ENCODE peak calls at places on chromosome 14, in six cellular contexts. G, K, Q, T, N and J are unnamed samples. For H3K27me3, the result is how much of the 10 kb centered on the place peaks cover.

GRCh38 chr14:47044841-47045240 is 393.3 kb upstream of the RPL10L start:
- DNase-seq in G (no peak), K (peak), Q (peak), T (no peak), N (no peak), J (no peak)

GRCh38 chr14:96255501-96256366 is at the start of gene BDKRB1:
- DNase-seq in G (no peak), K (no peak), Q (peak), T (no peak), N (no peak), J (no peak)

GRCh38 chr14:43003845-43004244 is 1397.2 kb downstream of the LRFN5 start:
- DNase-seq in G (no peak), K (no peak), Q (no peak), T (no peak), N (no peak), J (no peak)

GRCh38 chr14:72513994-72514659 is 379.8 kb downstream of the DPF3 start:
- DNase-seq in G (no peak), K (peak), Q (peak), T (no peak), N (no peak), J (no peak)

GRCh38 chr14:95601650-95602049 is 66.8 kb downstream of the GLRX5 start:
- DNase-seq in G (no peak), K (no peak), Q (no peak), T (no peak), N (no peak), J (no peak)

GRCh38 chr14:39376671-39377403 is 55.4 kb downstream of the FBXO33 start:
- DNase-seq in G (no peak), K (no peak), Q (no peak), T (no peak), N (no peak), J (no peak)

GRCh38 chr14:31219169-31219568 is 11.6 kb upstream of the HECTD1 start:
- DNase-seq in G (no peak), K (no peak), Q (peak), T (no peak), N (no peak), J (no peak)

GRCh38 chr14:51860836-51861583 is 598 bp downstream of the GNG2 start:
- DNase-seq in G (no peak), K (no peak), Q (peak), T (no peak), N (no peak), J (no peak)

GRCh38 chr14:66380143-66380542 is 106.0 kb upstream of the CCDC196 start:
- DNase-seq in G (no peak), K (no peak), Q (no peak), T (no peak), N (no peak), J (no peak)

GRCh38 chr14:92579244-92579643 is 65.7 kb downstream of the RIN3 start:
- DNase-seq in G (no peak), K (no peak), Q (no peak), T (no peak), N (no peak), J (no peak)

GRCh38 chr14:92694807-92695206 is 53.6 kb downstream of the LGMN start:
- DNase-seq in G (peak), K (no peak), Q (no peak), T (no peak), N (no peak), J (no peak)

GRCh38 chr14:91744068-91744480 is 12.2 kb upstream of the CATSPERB start:
- DNase-seq in G (no peak), K (peak), Q (peak), T (peak), N (no peak), J (no peak)

GRCh38 chr14:95291859-95292542 is 27.7 kb downstream of the CLMN start:
- DNase-seq in G (no peak), K (no peak), Q (peak), T (peak), N (no peak), J (no peak)

GRCh38 chr14:101466456-101467180 is 94.7 kb upstream of the DIO3 start:
- DNase-seq in G (peak), K (no peak), Q (no peak), T (no peak), N (no peak), J (no peak)

GRCh38 chr14:102527255-102528232 is 18.0 kb upstream of the ANKRD9 start:
- DNase-seq in G (peak), K (no peak), Q (peak), T (peak), N (no peak), J (no peak)

GRCh38 chr14:104513641-104514046 is 65.9 kb upstream of the C14orf180 start:
- DNase-seq in G (no peak), K (no peak), Q (no peak), T (no peak), N (no peak), J (no peak)

GRCh38 chr14:95496690-95497241 is 19.7 kb downstream of the SYNE3 start:
- DNase-seq in G (no peak), K (no peak), Q (no peak), T (no peak), N (no peak), J (no peak)

GRCh38 chr14:33477752-33478151 is 473.1 kb downstream of the EGLN3 start:
- DNase-seq in G (no peak), K (no peak), Q (no peak), T (no peak), N (no peak), J (no peak)

GRCh38 chr14:79961197-79961596 is 250.1 kb downstream of the DIO2 start:
- DNase-seq in G (no peak), K (no peak), Q (peak), T (no peak), N (no peak), J (no peak)

GRCh38 chr14:49945448-49946319 is 52.8 kb downstream of the ARF6 start:
- DNase-seq in G (no peak), K (no peak), Q (no peak), T (no peak), N (no peak), J (no peak)

GRCh38 chr14:97458302-97459137 is 661.3 kb downstream of the VRK1 start:
- DNase-seq in G (no peak), K (no peak), Q (no peak), T (peak), N (peak), J (no peak)

GRCh38 chr14:101179691-101180211 is 276.2 kb upstream of the RTL1 start:
- DNase-seq in G (peak), K (no peak), Q (no peak), T (no peak), N (no peak), J (no peak)

GRCh38 chr14:59844414-59844813 is 26.2 kb downstream of the RTN1 start:
- DNase-seq in G (no peak), K (no peak), Q (no peak), T (no peak), N (no peak), J (no peak)

GRCh38 chr14:95222870-95223398 is 65.6 kb upstream of the DICER1 start:
- DNase-seq in G (no peak), K (no peak), Q (no peak), T (no peak), N (no peak), J (no peak)

GRCh38 chr14:89040080-89040437 is 215.6 kb downstream of the TTC8 start:
- DNase-seq in G (no peak), K (no peak), Q (no peak), T (no peak), N (no peak), J (no peak)

GRCh38 chr14:74563233-74563585 is 48.8 kb downstream of the LTBP2 start:
- DNase-seq in G (no peak), K (no peak), Q (peak), T (no peak), N (no peak), J (no peak)

GRCh38 chr14:91728616-91729183 is 3.2 kb downstream of the CATSPERB start:
- DNase-seq in G (no peak), K (no peak), Q (no peak), T (no peak), N (no peak), J (no peak)

GRCh38 chr14:87153901-87154300 is 839.1 kb downstream of the GALC start:
- DNase-seq in G (no peak), K (no peak), Q (no peak), T (no peak), N (no peak), J (no peak)

GRCh38 chr14:87148655-87149054 is 844.3 kb downstream of the GALC start:
- DNase-seq in G (no peak), K (no peak), Q (no peak), T (no peak), N (no peak), J (no peak)

GRCh38 chr14:87153391-87153790 is 839.6 kb downstream of the GALC start:
- DNase-seq in G (no peak), K (no peak), Q (no peak), T (no peak), N (no peak), J (no peak)

GRCh38 chr14:87152701-87153100 is 840.3 kb downstream of the GALC start:
- DNase-seq in G (no peak), K (peak), Q (no peak), T (no peak), N (no peak), J (no peak)

GRCh38 chr14:87149583-87150354 is 843.2 kb downstream of the GALC start:
- DNase-seq in G (no peak), K (no peak), Q (no peak), T (no peak), N (no peak), J (no peak)
- H3K27me3 ChIP-seq in G (under half), K (under half), Q (under half), T (under half), N (under half), J (under half)

GRCh38 chr14:100156776-100157175 is 2.7 kb downstream of the DEGS2 start:
- DNase-seq in G (no peak), K (no peak), Q (no peak), T (no peak), N (no peak), J (no peak)
- H3K27me3 ChIP-seq in G (under half), K (under half), Q (under half), T (under half), N (under half), J (under half)

GRCh38 chr14:68780358-68781160 is 12.3 kb downstream of the ZFP36L1 start:
- DNase-seq in G (peak), K (peak), Q (peak), T (peak), N (no peak), J (no peak)

GRCh38 chr14:68782091-68782981 is 10.5 kb downstream of the ZFP36L1 start:
- DNase-seq in G (no peak), K (no peak), Q (no peak), T (no peak), N (peak), J (no peak)

GRCh38 chr14:68781161-68782021 is 11.5 kb downstream of the ZFP36L1 start:
- DNase-seq in G (no peak), K (peak), Q (no peak), T (peak), N (peak), J (no peak)

GRCh38 chr14:68777644-68778043 is 15.2 kb downstream of the ZFP36L1 start:
- DNase-seq in G (no peak), K (no peak), Q (no peak), T (no peak), N (no peak), J (no peak)

DNA sequence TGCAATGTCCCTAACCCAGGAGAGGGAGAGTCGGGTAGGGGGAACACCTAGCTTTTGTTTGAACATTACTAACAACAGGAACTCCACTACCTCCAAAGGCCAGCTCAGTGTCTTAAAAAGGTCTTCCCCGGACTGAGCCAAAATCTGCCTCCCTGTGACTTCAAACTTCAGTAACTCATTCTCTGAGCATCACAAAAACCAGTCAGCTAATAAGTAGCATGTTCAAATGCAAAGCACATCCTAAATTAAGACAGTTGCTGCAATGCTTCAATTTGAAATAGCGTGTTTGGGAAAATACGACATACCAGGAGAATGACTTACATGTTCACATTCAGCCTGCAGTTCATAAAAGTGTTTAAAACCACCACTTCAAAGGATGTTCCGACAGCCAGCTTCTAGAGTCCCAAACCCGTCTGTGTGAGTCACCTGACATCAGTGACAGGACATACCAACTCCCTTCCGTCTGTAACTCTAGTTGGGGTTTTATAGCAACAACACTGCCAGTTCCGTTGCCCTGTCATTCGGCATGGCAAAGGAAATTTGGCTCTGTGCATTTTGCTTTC is 13.0 kb downstream of the ZFP36L1 start:
- DNase-seq in G (no peak), K (no peak), Q (peak), T (peak), N (peak), J (no peak)
- H3K27me3 ChIP-seq in G (under half), K (under half), Q (under half), T (under half), N (under half), J (under half)

GRCh38 chr14:36430169-36430568 is 89.9 kb downstream of the NKX2-1 start:
- DNase-seq in G (no peak), K (no peak), Q (no peak), T (no peak), N (no peak), J (no peak)

GRCh38 chr14:36426836-36427235 is 93.2 kb downstream of the NKX2-1 start:
- DNase-seq in G (no peak), K (no peak), Q (no peak), T (no peak), N (no peak), J (no peak)

GRCh38 chr14:36429692-36430091 is 90.3 kb downstream of the NKX2-1 start:
- DNase-seq in G (no peak), K (no peak), Q (no peak), T (no peak), N (no peak), J (no peak)

GRCh38 chr14:36428350-36428749 is 91.7 kb downstream of the NKX2-1 start:
- DNase-seq in G (no peak), K (no peak), Q (no peak), T (no peak), N (no peak), J (no peak)

GRCh38 chr14:36430662-36431084 is 89.4 kb downstream of the NKX2-1 start:
- DNase-seq in G (no peak), K (no peak), Q (no peak), T (no peak), N (no peak), J (no peak)
- H3K27me3 ChIP-seq in G (under half), K (half or more), Q (under half), T (under half), N (under half), J (under half)

GRCh38 chr14:56794088-56794556 is 16.2 kb downstream of the OTX2 start:
- DNase-seq in G (no peak), K (peak), Q (no peak), T (no peak), N (no peak), J (no peak)
- H3K27me3 ChIP-seq in G (half or more), K (under half), Q (half or more), T (half or more), N (under half), J (under half)

GRCh38 chr14:28761438-28762289 is 4.9 kb upstream of the FOXG1 start:
- DNase-seq in G (no peak), K (no peak), Q (no peak), T (no peak), N (no peak), J (no peak)
- H3K27me3 ChIP-seq in G (half or more), K (under half), Q (half or more), T (half or more), N (under half), J (under half)

GRCh38 chr14:99824776-99825175 is 31.6 kb downstream of the EML1 start:
- DNase-seq in G (no peak), K (no peak), Q (no peak), T (no peak), N (no peak), J (no peak)

GRCh38 chr14:99832326-99832725 is 39.1 kb downstream of the EML1 start:
- DNase-seq in G (no peak), K (no peak), Q (no peak), T (no peak), N (no peak), J (no peak)

GRCh38 chr14:99831915-99832314 is 38.7 kb downstream of the EML1 start:
- DNase-seq in G (no peak), K (no peak), Q (no peak), T (no peak), N (no peak), J (no peak)

DNA sequence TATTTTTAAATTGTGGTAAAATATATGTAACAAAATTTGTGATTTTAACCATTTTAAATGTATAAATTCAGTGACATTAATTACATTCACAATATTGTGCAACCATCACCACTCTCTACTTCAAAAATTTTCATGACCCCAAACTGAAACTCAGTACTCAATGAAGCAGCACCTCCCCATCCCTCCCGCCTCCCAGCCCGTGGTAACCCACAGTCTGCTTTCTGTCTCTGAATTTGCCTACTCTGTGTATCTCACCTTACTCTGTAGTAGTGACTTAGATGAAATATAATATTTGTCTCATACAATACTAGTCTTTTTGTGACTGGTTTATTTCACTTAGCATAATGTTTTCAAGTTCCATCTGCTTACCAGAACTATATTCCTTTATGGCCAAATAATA is 36.2 kb downstream of the EML1 start:
- DNase-seq in G (no peak), K (no peak), Q (no peak), T (no peak), N (no peak), J (no peak)
- H3K27me3 ChIP-seq in G (under half), K (under half), Q (under half), T (under half), N (under half), J (under half)

GRCh38 chr14:53954551-53955233 is 1.9 kb downstream of the BMP4 start:
- DNase-seq in G (peak), K (no peak), Q (peak), T (no peak), N (no peak), J (no peak)

GRCh38 chr14:53955234-53955556 is 1.4 kb downstream of the BMP4 start:
- DNase-seq in G (no peak), K (no peak), Q (no peak), T (no peak), N (no peak), J (no peak)

GRCh38 chr14:53952533-53952932 is 4.1 kb downstream of the BMP4 start:
- DNase-seq in G (no peak), K (no peak), Q (peak), T (no peak), N (no peak), J (no peak)

GRCh38 chr14:53953002-53953827 is 3.4 kb downstream of the BMP4 start:
- DNase-seq in G (peak), K (no peak), Q (peak), T (peak), N (no peak), J (no peak)

DNA sequence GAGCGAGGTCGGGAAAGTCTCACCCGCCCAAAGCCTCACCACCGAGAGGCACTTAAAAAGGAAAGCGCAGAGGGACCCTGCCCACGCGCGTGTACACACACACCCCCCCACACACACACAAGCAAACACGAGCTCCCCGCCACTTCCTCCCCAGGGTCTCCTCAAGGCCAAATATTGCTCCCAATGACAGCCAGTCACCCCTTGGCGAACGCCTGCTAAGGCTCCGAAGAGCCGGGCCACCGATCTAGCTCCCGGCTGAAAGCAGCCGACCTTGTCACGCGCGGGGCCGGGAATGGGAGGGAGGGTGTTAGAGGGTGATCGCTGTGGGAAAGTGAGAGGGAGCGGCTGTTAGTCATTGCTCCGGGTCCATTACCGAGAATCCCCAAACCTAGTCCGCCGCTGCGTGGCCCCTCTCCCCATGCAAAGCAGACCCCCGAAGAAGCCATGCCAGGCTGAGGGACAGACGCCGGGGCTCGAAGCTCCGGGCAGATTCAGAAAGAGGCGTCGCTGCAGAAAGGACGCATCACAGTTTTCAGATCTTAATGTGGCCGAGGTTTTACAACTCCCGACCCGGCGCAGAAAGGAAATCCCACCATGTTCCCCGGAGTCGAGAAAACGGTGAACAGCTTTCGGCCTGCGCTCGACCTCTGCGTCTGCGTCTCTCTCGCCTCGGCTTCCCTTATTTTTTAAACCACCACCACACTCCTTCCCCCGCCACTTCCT is 2.6 kb downstream of the BMP4 start:
- DNase-seq in G (peak), K (no peak), Q (peak), T (peak), N (no peak), J (no peak)
- H3K27me3 ChIP-seq in G (under half), K (half or more), Q (under half), T (under half), N (under half), J (half or more)

DNA sequence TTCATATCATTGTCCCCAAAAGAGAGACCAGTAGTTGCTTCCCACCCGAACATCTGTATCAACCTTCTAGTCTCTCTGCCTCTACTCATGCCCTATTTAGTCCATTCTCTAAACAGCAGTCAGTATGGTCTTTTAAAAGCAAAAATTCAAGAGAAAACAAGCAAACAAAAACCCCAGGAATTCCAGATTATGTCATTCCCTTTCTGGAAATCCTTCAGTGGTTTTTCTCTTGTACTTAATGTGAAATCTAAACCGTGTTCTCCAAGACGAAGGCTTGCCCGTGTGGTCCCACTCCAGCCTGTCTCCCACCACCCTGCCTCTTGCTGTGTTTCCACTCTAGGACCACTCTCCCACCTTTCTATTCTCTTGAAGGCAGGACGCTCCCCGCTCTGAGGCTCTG is 90.8 kb downstream of the TMEM30B start:
- DNase-seq in G (no peak), K (no peak), Q (no peak), T (no peak), N (no peak), J (no peak)
- H3K27me3 ChIP-seq in G (under half), K (under half), Q (under half), T (under half), N (under half), J (under half)